ENCODE peak calls at places on chromosomes 12 and 14, in six cellular contexts. One of them, this sample, is unnamed.

GRCh38 chr14:50954811-50955372 is 10.6 kb upstream of the PYGL start:
- DNase-seq in brain microvascular endothelial cell: peak
- DNase-seq in HFF-Myc: peak
- DNase-seq in ovary: no peak
- DNase-seq in left ventricle myocardium inferior: no peak
- DNase-seq in prostate gland: no peak
- DNase-seq in this sample: no peak

GRCh38 chr14:68036203-68036602 is 216.6 kb downstream of the RAD51B start:
- DNase-seq in brain microvascular endothelial cell: no peak
- DNase-seq in HFF-Myc: no peak
- DNase-seq in ovary: no peak
- DNase-seq in prostate gland: no peak
- DNase-seq in left ventricle myocardium inferior: no peak
- DNase-seq in this sample: no peak

GRCh38 chr12:52847335-52848102 is 1.3 kb downstream of the KRT78 start:
- DNase-seq in ovary: no peak
- DNase-seq in brain microvascular endothelial cell: no peak
- DNase-seq in left ventricle myocardium inferior: no peak
- DNase-seq in HFF-Myc: no peak
- DNase-seq in prostate gland: no peak
- DNase-seq in this sample: no peak

GRCh38 chr12:26767116-26767515 is 65.9 kb downstream of the ITPR2 start:
- DNase-seq in ovary: no peak
- DNase-seq in HFF-Myc: no peak
- DNase-seq in prostate gland: no peak
- DNase-seq in left ventricle myocardium inferior: no peak
- DNase-seq in brain microvascular endothelial cell: no peak
- DNase-seq in this sample: no peak

GRCh38 chr12:59596232-59597143 is 659 bp downstream of the SLC16A7 start:
- DNase-seq in prostate gland: peak
- DNase-seq in HFF-Myc: peak
- DNase-seq in left ventricle myocardium inferior: peak
- DNase-seq in ovary: peak
- DNase-seq in brain microvascular endothelial cell: peak
- DNase-seq in this sample: peak

GRCh38 chr12:75455839-75456238 is 24.7 kb upstream of the GLIPR1 start:
- DNase-seq in HFF-Myc: no peak
- DNase-seq in left ventricle myocardium inferior: no peak
- DNase-seq in ovary: no peak
- DNase-seq in prostate gland: no peak
- DNase-seq in brain microvascular endothelial cell: no peak
- DNase-seq in this sample: no peak

GRCh38 chr12:51788876-51789275 is 59.6 kb downstream of the FIGNL2 start:
- DNase-seq in left ventricle myocardium inferior: no peak
- DNase-seq in HFF-Myc: no peak
- DNase-seq in brain microvascular endothelial cell: peak
- DNase-seq in prostate gland: no peak
- DNase-seq in ovary: no peak
- DNase-seq in this sample: peak

GRCh38 chr12:50112456-50113218 is 601 bp downstream of the COX14 start:
- DNase-seq in HFF-Myc: peak
- DNase-seq in brain microvascular endothelial cell: no peak
- DNase-seq in left ventricle myocardium inferior: no peak
- DNase-seq in prostate gland: peak
- DNase-seq in ovary: no peak
- DNase-seq in this sample: no peak

GRCh38 chr12:60197589-60197988 is 601.8 kb downstream of the SLC16A7 start:
- DNase-seq in HFF-Myc: no peak
- DNase-seq in prostate gland: no peak
- DNase-seq in ovary: no peak
- DNase-seq in left ventricle myocardium inferior: no peak
- DNase-seq in brain microvascular endothelial cell: no peak
- DNase-seq in this sample: no peak

GRCh38 chr12:125639826-125640225 is 574.6 kb downstream of the AACS start:
- DNase-seq in ovary: no peak
- DNase-seq in brain microvascular endothelial cell: no peak
- DNase-seq in left ventricle myocardium inferior: no peak
- DNase-seq in HFF-Myc: no peak
- DNase-seq in prostate gland: no peak
- DNase-seq in this sample: no peak

GRCh38 chr12:53232641-53233538 is 881 bp upstream of the RARG start:
- DNase-seq in left ventricle myocardium inferior: peak
- DNase-seq in brain microvascular endothelial cell: no peak
- DNase-seq in HFF-Myc: no peak
- DNase-seq in ovary: peak
- DNase-seq in prostate gland: peak
- DNase-seq in this sample: no peak

GRCh38 chr12:103832048-103832798 is 8.8 kb downstream of the NT5DC3 start:
- DNase-seq in brain microvascular endothelial cell: no peak
- DNase-seq in left ventricle myocardium inferior: no peak
- DNase-seq in ovary: no peak
- DNase-seq in HFF-Myc: no peak
- DNase-seq in prostate gland: no peak
- DNase-seq in this sample: no peak

GRCh38 chr12:45407188-45407850 is 191.4 kb downstream of the ANO6 start:
- DNase-seq in ovary: no peak
- DNase-seq in prostate gland: no peak
- DNase-seq in HFF-Myc: no peak
- DNase-seq in brain microvascular endothelial cell: no peak
- DNase-seq in left ventricle myocardium inferior: no peak
- DNase-seq in this sample: no peak

GRCh38 chr14:36438883-36439282 is 81.1 kb downstream of the NKX2-1 start:
- DNase-seq in brain microvascular endothelial cell: no peak
- DNase-seq in HFF-Myc: no peak
- DNase-seq in ovary: no peak
- DNase-seq in prostate gland: no peak
- DNase-seq in left ventricle myocardium inferior: no peak
- DNase-seq in this sample: no peak
- TF ChIP-seq CTCF in brain microvascular endothelial cell: no peak
- TF ChIP-seq CTCF in HFF-Myc: no peak
- TF ChIP-seq CTCF in ovary: no peak
- TF ChIP-seq CTCF in prostate gland: no peak
- TF ChIP-seq CTCF in left ventricle myocardium inferior: no peak
- TF ChIP-seq CTCF in this sample: no peak

DNA sequence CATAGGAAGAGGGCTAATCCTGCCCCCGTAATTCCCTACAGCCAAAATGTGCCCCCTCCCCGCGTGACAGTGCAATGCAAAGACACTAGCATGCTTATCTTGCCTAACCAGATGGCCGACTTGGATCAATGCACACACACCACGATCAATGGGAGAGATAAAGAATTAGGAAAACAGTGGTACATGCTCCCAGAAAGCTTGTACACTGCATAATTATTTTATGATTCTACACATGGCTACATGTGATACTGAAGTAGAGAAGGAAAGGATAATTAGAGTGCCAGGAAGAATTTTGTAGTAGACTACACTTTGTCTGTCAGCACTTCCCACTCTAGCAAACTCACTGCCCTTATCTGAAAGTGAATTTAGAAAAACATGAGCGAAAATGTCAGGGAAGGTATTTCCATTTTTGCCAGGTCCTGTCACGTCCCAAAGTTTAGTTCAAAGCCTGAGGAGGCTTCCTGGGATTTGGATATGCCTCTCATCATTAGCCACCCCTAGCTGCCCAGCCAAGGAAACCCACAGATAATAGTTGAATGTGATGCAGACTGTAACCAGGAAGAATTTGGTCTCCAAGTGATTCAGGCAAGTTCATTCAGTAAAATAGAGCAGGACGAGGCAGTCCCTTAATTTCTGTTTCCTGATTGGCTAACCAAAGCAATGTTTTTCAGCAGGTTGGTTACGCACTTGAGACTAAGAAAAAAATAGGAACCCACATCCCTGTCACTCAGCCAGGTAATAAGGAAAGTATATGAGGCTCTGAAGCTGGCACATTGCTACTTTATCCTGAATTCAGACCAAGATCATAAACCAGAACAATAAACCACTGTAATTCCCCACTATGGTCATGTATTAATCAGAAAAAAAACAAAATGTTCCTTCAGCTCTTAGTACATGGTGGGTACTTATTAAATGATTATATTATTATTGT is 199.6 kb upstream of the OTX2 start:
- DNase-seq in left ventricle myocardium inferior: no peak
- DNase-seq in ovary: no peak
- DNase-seq in HFF-Myc: no peak
- DNase-seq in prostate gland: no peak
- DNase-seq in brain microvascular endothelial cell: no peak
- DNase-seq in this sample: no peak
- H3K4me3 ChIP-seq in left ventricle myocardium inferior: no peak
- H3K4me3 ChIP-seq in ovary: no peak
- H3K4me3 ChIP-seq in HFF-Myc: no peak
- H3K4me3 ChIP-seq in prostate gland: no peak
- H3K4me3 ChIP-seq in brain microvascular endothelial cell: no peak
- H3K4me3 ChIP-seq in this sample: no peak

GRCh38 chr14:23482814-23483128 is 13.3 kb downstream of the NGDN start:
- DNase-seq in brain microvascular endothelial cell: no peak
- DNase-seq in left ventricle myocardium inferior: no peak
- DNase-seq in ovary: no peak
- DNase-seq in prostate gland: no peak
- DNase-seq in HFF-Myc: no peak
- DNase-seq in this sample: no peak

GRCh38 chr14:23483216-23483854 is 13.8 kb downstream of the NGDN start:
- DNase-seq in left ventricle myocardium inferior: no peak
- DNase-seq in brain microvascular endothelial cell: peak
- DNase-seq in ovary: no peak
- DNase-seq in prostate gland: no peak
- DNase-seq in HFF-Myc: no peak
- DNase-seq in this sample: no peak

GRCh38 chr14:23481362-23481970 is 12.0 kb downstream of the NGDN start:
- DNase-seq in HFF-Myc: no peak
- DNase-seq in ovary: no peak
- DNase-seq in prostate gland: no peak
- DNase-seq in left ventricle myocardium inferior: no peak
- DNase-seq in brain microvascular endothelial cell: no peak
- DNase-seq in this sample: no peak

GRCh38 chr14:23485311-23485710 is 15.8 kb downstream of the NGDN start:
- DNase-seq in ovary: no peak
- DNase-seq in left ventricle myocardium inferior: no peak
- DNase-seq in HFF-Myc: no peak
- DNase-seq in brain microvascular endothelial cell: no peak
- DNase-seq in prostate gland: no peak
- DNase-seq in this sample: no peak

GRCh38 chr14:23481992-23482813 is 12.7 kb downstream of the NGDN start:
- DNase-seq in prostate gland: no peak
- DNase-seq in left ventricle myocardium inferior: no peak
- DNase-seq in ovary: no peak
- DNase-seq in brain microvascular endothelial cell: no peak
- DNase-seq in HFF-Myc: no peak
- DNase-seq in this sample: no peak
- TF ChIP-seq CTCF in prostate gland: no peak
- TF ChIP-seq CTCF in left ventricle myocardium inferior: no peak
- TF ChIP-seq CTCF in ovary: no peak
- TF ChIP-seq CTCF in brain microvascular endothelial cell: no peak
- TF ChIP-seq CTCF in HFF-Myc: no peak
- TF ChIP-seq CTCF in this sample: no peak

GRCh38 chr12:12334710-12335040 is 15.4 kb downstream of the MANSC1 start:
- DNase-seq in HFF-Myc: no peak
- DNase-seq in brain microvascular endothelial cell: no peak
- DNase-seq in ovary: no peak
- DNase-seq in left ventricle myocardium inferior: no peak
- DNase-seq in prostate gland: no peak
- DNase-seq in this sample: no peak

GRCh38 chr12:12333407-12333831 is 16.6 kb downstream of the MANSC1 start:
- DNase-seq in ovary: no peak
- DNase-seq in HFF-Myc: no peak
- DNase-seq in prostate gland: no peak
- DNase-seq in left ventricle myocardium inferior: no peak
- DNase-seq in brain microvascular endothelial cell: peak
- DNase-seq in this sample: no peak

GRCh38 chr12:12331896-12332295 is 18.1 kb downstream of the MANSC1 start:
- DNase-seq in HFF-Myc: no peak
- DNase-seq in prostate gland: peak
- DNase-seq in left ventricle myocardium inferior: no peak
- DNase-seq in brain microvascular endothelial cell: no peak
- DNase-seq in ovary: no peak
- DNase-seq in this sample: no peak

GRCh38 chr12:12336049-12336411 is 14.0 kb downstream of the MANSC1 start:
- DNase-seq in brain microvascular endothelial cell: peak
- DNase-seq in prostate gland: no peak
- DNase-seq in HFF-Myc: no peak
- DNase-seq in left ventricle myocardium inferior: no peak
- DNase-seq in ovary: no peak
- DNase-seq in this sample: no peak

DNA sequence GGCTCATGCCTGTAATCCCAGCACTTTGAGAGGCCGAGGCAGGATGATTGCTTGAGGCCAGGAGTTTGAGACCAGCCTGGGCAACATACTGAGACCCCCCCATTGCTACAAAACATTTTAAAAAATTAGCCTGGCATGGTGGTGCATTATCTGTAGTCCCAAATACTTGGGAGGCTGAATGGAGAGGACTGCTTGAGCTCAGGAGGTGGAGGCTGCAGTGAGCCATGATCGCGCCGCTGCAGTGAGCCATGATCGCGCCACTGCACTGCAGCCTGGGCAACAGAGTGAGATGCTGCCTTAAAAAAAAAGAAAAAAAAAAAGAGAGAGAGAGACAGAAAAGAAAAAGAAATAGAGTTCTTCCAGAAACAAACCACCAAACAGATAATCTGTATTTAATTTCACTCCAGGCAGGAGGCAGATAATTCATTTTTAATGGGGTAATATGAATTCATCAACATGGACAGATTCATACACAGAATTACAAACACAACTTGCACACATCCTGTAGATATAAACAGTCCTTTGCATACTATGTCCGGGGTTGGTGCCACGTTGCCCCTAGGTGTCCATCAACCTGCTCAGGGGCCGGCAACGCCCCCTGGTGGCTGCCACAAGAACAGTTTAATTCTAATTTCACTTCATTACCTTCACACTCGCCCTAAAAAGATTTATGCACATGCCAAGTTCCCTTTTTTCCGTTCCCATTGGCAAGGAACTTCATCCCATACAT is 15.9 kb downstream of the MANSC1 start:
- DNase-seq in prostate gland: no peak
- DNase-seq in ovary: peak
- DNase-seq in left ventricle myocardium inferior: peak
- DNase-seq in HFF-Myc: no peak
- DNase-seq in brain microvascular endothelial cell: peak
- DNase-seq in this sample: no peak
- H3K4me3 ChIP-seq in prostate gland: no peak
- H3K4me3 ChIP-seq in ovary: no peak
- H3K4me3 ChIP-seq in left ventricle myocardium inferior: no peak
- H3K4me3 ChIP-seq in HFF-Myc: no peak
- H3K4me3 ChIP-seq in brain microvascular endothelial cell: no peak
- H3K4me3 ChIP-seq in this sample: no peak